ENCODE peak calls at places on chromosomes 3 and 15, in four cellular contexts. I is activated T-cell treated with anti-CD3 and anti-CD28 coated beads for 1 hour; J is activated CD4-positive, CD25-positive, alpha-beta regulatory T cell; P is HS-5. H is an unnamed sample.

GRCh38 chr3:50254577-50255250 is 14.2 kb upstream of the SEMA3B start:
- DNase-seq in I (no peak), J (no peak), P (no peak), H (no peak)

GRCh38 chr3:56467108-56467507 is 1.2 kb downstream of the ERC2 start:
- DNase-seq in I (no peak), J (no peak), P (peak), H (peak)

GRCh38 chr3:4741404-4742307 is 237.6 kb upstream of the BHLHE40 start:
- DNase-seq in I (no peak), J (no peak), P (peak), H (peak)

GRCh38 chr15:38059665-38060064 is 125.2 kb downstream of the TMCO5A start:
- DNase-seq in I (no peak), J (no peak), P (no peak), H (peak)

GRCh38 chr3:188542196-188542595 is 388.2 kb downstream of the LPP start:
- DNase-seq in I (no peak), J (no peak), P (no peak), H (no peak)

GRCh38 chr15:41997845-41998244 is 23.0 kb downstream of the PLA2G4E start:
- DNase-seq in I (no peak), J (no peak), P (no peak), H (no peak)

GRCh38 chr15:31326729-31327673 is at the start of gene KLF13:
- DNase-seq in I (peak), J (peak), P (no peak), H (peak)

GRCh38 chr3:142563491-142563997 is 15.0 kb downstream of the ATR start:
- DNase-seq in I (no peak), J (no peak), P (no peak), H (no peak)

GRCh38 chr3:43105224-43105596 is 669 bp downstream of the POMGNT2 start:
- DNase-seq in I (no peak), J (no peak), P (no peak), H (no peak)

GRCh38 chr3:5229414-5229813 is 41.9 kb downstream of the EDEM1 start:
- DNase-seq in I (no peak), J (no peak), P (no peak), H (no peak)

GRCh38 chr3:102206506-102207145 is 228.2 kb upstream of the ZPLD1 start:
- DNase-seq in I (no peak), J (no peak), P (no peak), H (peak)

GRCh38 chr15:81723758-81724157 is 322.1 kb downstream of the MEX3B start:
- DNase-seq in I (no peak), J (no peak), P (no peak), H (no peak)

GRCh38 chr3:179068779-179069530 is 2.7 kb downstream of the ZMAT3 start:
- DNase-seq in I (peak), J (no peak), P (no peak), H (peak)

GRCh38 chr3:2614578-2614977 is 495.6 kb downstream of the IL5RA start:
- DNase-seq in I (no peak), J (no peak), P (no peak), H (no peak)

GRCh38 chr3:128922804-128923459 is 43.5 kb downstream of the ACAD9 start:
- DNase-seq in I (peak), J (peak), P (no peak), H (no peak)

H was measured in IMR-90.